ENCODE peak calls at places on chromosomes 11 and 22, in four cellular contexts. E is transverse colon, V is HT-29, W is GM04504. Q is an unnamed sample.

GRCh38 chr11:32385998-32386397 is 49.3 kb downstream of the WT1 start:
- DNase-seq in E (peak), V (peak), W (no peak), Q (no peak)

GRCh38 chr11:65882191-65883057 is 2.8 kb downstream of the CTSW start:
- DNase-seq in E (peak), V (no peak), W (no peak), Q (no peak)

GRCh38 chr11:12224537-12224893 is 114.1 kb downstream of the MICAL2 start:
- DNase-seq in E (peak), V (peak), W (no peak), Q (peak)

GRCh38 chr11:26583550-26583949 is 11.5 kb upstream of the MUC15 start:
- DNase-seq in E (no peak), V (peak), W (no peak), Q (no peak)

GRCh38 chr11:23425379-23425778 is 565.1 kb upstream of the CCDC179 start:
- DNase-seq in E (no peak), V (no peak), W (peak), Q (no peak)

GRCh38 chr11:124536520-124536919 is 6.9 kb downstream of the OR8B12 start:
- DNase-seq in E (peak), V (peak), W (no peak), Q (no peak)

GRCh38 chr11:34181254-34181653 is 75.8 kb downstream of the NAT10 start:
- DNase-seq in E (no peak), V (no peak), W (no peak), Q (no peak)

GRCh38 chr11:65274734-65275682 is 13.2 kb downstream of the POLA2 start:
- DNase-seq in E (peak), V (peak), W (peak), Q (peak)

GRCh38 chr11:114174712-114175495 is 115.4 kb downstream of the ZBTB16 start:
- DNase-seq in E (no peak), V (no peak), W (no peak), Q (no peak)

GRCh38 chr11:9459573-9460321 is 1.1 kb upstream of the ZNF143 start:
- DNase-seq in E (peak), V (peak), W (peak), Q (no peak)

GRCh38 chr11:3056296-3057068 is 741 bp downstream of the CARS1 start:
- DNase-seq in E (peak), V (peak), W (no peak), Q (peak)

GRCh38 chr11:102253018-102253775 is 64.1 kb upstream of the BIRC3 start:
- DNase-seq in E (peak), V (peak), W (no peak), Q (no peak)

GRCh38 chr11:69414773-69415187 is 66.7 kb upstream of the LINC01488 start:
- DNase-seq in E (no peak), V (no peak), W (no peak), Q (no peak)

GRCh38 chr11:47669856-47670255 is 27.5 kb upstream of the MTCH2 start:
- DNase-seq in E (no peak), V (no peak), W (no peak), Q (no peak)

GRCh38 chr11:93783767-93784151 is 323 bp upstream of the MED17 start:
- DNase-seq in E (no peak), V (no peak), W (no peak), Q (no peak)

GRCh38 chr11:15551897-15552851 is 437.5 kb downstream of the INSC start:
- DNase-seq in E (no peak), V (no peak), W (no peak), Q (no peak)

GRCh38 chr11:30774451-30774850 is 188.3 kb upstream of the MPPED2 start:
- DNase-seq in E (no peak), V (no peak), W (no peak), Q (no peak)

GRCh38 chr11:110152199-110152598 is 59.0 kb downstream of the ZC3H12C start:
- DNase-seq in E (no peak), V (no peak), W (no peak), Q (no peak)

GRCh38 chr22:30650508-30651116 is 15.0 kb downstream of the SLC35E4 start:
- DNase-seq in E (no peak), V (no peak), W (no peak), Q (peak)

GRCh38 chr22:25553131-25553530 is 11.3 kb upstream of the GRK3 start:
- DNase-seq in E (no peak), V (no peak), W (no peak), Q (no peak)